ENCODE peak calls at places on chromosomes 3 and 15, in ten cellular contexts. G, B, P, T, Y, N, I, K, D and J are unnamed samples.

GRCh38 chr15:41979493-41980266 is 7.3 kb upstream of the EHD4 start:
- DNase-seq in G (no peak), B (no peak), P (no peak), T (no peak), Y (no peak), N (no peak), I (no peak), K (no peak), D (no peak), J (no peak)

GRCh38 chr3:7957024-7957423 is 544.6 kb upstream of the LMCD1 start:
- DNase-seq in G (no peak), B (no peak), P (no peak), T (no peak), Y (no peak), N (no peak), I (no peak), K (no peak), D (no peak), J (no peak)

GRCh38 chr3:9837701-9838582 is 5.9 kb downstream of the RPUSD3 start:
- DNase-seq in G (no peak), B (no peak), P (no peak), T (no peak), Y (no peak), N (no peak), I (no peak), K (no peak), D (no peak), J (no peak)

GRCh38 chr15:88975891-88976290 is 62.7 kb upstream of the MFGE8 start:
- DNase-seq in G (no peak), B (no peak), P (no peak), T (no peak), Y (no peak), N (no peak), I (no peak), K (no peak), D (no peak), J (no peak)

GRCh38 chr3:197700095-197700494 is 36.6 kb downstream of the RUBCN start:
- DNase-seq in G (peak), B (no peak), P (no peak), T (no peak), Y (no peak), N (no peak), I (no peak), K (no peak), D (no peak), J (no peak)

GRCh38 chr3:150150633-150151032 is 179.9 kb upstream of the PFN2 start:
- DNase-seq in G (no peak), B (no peak), P (no peak), T (no peak), Y (no peak), N (no peak), I (no peak), K (no peak), D (no peak), J (no peak)

GRCh38 chr3:171138027-171138426 is 111.5 kb upstream of the SLC2A2 start:
- DNase-seq in G (no peak), B (no peak), P (no peak), T (no peak), Y (no peak), N (no peak), I (no peak), K (no peak), D (no peak), J (no peak)

GRCh38 chr15:77002954-77003912 is 8.3 kb downstream of the PSTPIP1 start:
- DNase-seq in G (no peak), B (no peak), P (no peak), T (no peak), Y (no peak), N (no peak), I (no peak), K (no peak), D (peak), J (no peak)